ENCODE peak calls at places on chromosomes 5 and 9, in five cellular contexts. S, B, C, Q and G are unnamed samples.

GRCh38 chr5:133618141-133618540 is 5.8 kb upstream of the FSTL4 start:
- DNase-seq in S (no peak), B (no peak), C (no peak), Q (no peak), G (no peak)

GRCh38 chr5:139633295-139634027 is 14.7 kb upstream of the CXXC5 start:
- DNase-seq in S (no peak), B (peak), C (no peak), Q (peak), G (peak)

GRCh38 chr5:76690704-76691469 is 25.0 kb upstream of the F2R start:
- DNase-seq in S (peak), B (no peak), C (no peak), Q (peak), G (no peak)

GRCh38 chr9:22100626-22101025 is 91.5 kb upstream of the CDKN2B start:
- DNase-seq in S (no peak), B (no peak), C (no peak), Q (no peak), G (no peak)

GRCh38 chr9:70683841-70684240 is 269.4 kb upstream of the KLF9 start:
- DNase-seq in S (no peak), B (no peak), C (no peak), Q (no peak), G (no peak)

GRCh38 chr5:145976431-145977155 is 40.2 kb downstream of the SH3RF2 start:
- DNase-seq in S (peak), B (no peak), C (no peak), Q (peak), G (peak)

GRCh38 chr9:5510360-5510931 is at the start of gene PDCD1LG2:
- DNase-seq in S (peak), B (no peak), C (no peak), Q (peak), G (peak)

GRCh38 chr9:71662086-71662485 is 106.2 kb downstream of the CEMIP2 start:
- DNase-seq in S (no peak), B (no peak), C (no peak), Q (no peak), G (no peak)

GRCh38 chr9:31142456-31142855 is 1242.0 kb upstream of the ACO1 start:
- DNase-seq in S (no peak), B (no peak), C (no peak), Q (no peak), G (no peak)

GRCh38 chr5:80255425-80255751 is 460 bp downstream of the SERINC5 start:
- DNase-seq in S (peak), B (no peak), C (no peak), Q (peak), G (peak)

GRCh38 chr5:157610990-157611389 is 35.4 kb upstream of the ADAM19 start:
- DNase-seq in S (no peak), B (no peak), C (no peak), Q (no peak), G (no peak)

GRCh38 chr5:38466444-38467189 is 89.8 kb downstream of the LIFR start:
- DNase-seq in S (no peak), B (no peak), C (no peak), Q (no peak), G (no peak)

GRCh38 chr9:12718482-12719026 is 25.4 kb downstream of the TYRP1 start:
- DNase-seq in S (peak), B (peak), C (peak), Q (peak), G (peak)

GRCh38 chr5:172892713-172893112 is 58.7 kb downstream of the ERGIC1 start:
- DNase-seq in S (no peak), B (no peak), C (no peak), Q (no peak), G (no peak)

GRCh38 chr9:114321759-114322158 is 1.1 kb upstream of the ORM1 start:
- DNase-seq in S (peak), B (no peak), C (no peak), Q (peak), G (no peak)

GRCh38 chr5:90344693-90345092 is 64.9 kb downstream of the CETN3 start:
- DNase-seq in S (no peak), B (no peak), C (no peak), Q (no peak), G (no peak)

GRCh38 chr9:85859751-85860150 is 81.2 kb upstream of the NAA35 start:
- DNase-seq in S (no peak), B (no peak), C (no peak), Q (no peak), G (peak)

GRCh38 chr5:178538624-178539344 is 51.4 kb downstream of the COL23A1 start:
- DNase-seq in S (no peak), B (no peak), C (no peak), Q (no peak), G (no peak)

GRCh38 chr9:129737479-129738269 is 15.2 kb downstream of the PTGES start:
- DNase-seq in S (peak), B (peak), C (no peak), Q (peak), G (peak)

GRCh38 chr9:120436937-120437592 is 142.9 kb downstream of the CDK5RAP2 start:
- DNase-seq in S (no peak), B (no peak), C (no peak), Q (no peak), G (no peak)

GRCh38 chr9:123326662-123327093 is 29.3 kb upstream of the CRB2 start:
- DNase-seq in S (no peak), B (peak), C (no peak), Q (no peak), G (no peak)

GRCh38 chr5:140261403-140262171 is 41.3 kb downstream of the PFDN1 start:
- DNase-seq in S (peak), B (no peak), C (no peak), Q (peak), G (peak)

GRCh38 chr5:174273325-174273724 is 227.8 kb downstream of the NSG2 start:
- DNase-seq in S (no peak), B (no peak), C (no peak), Q (no peak), G (no peak)

GRCh38 chr9:13267743-13268142 is 11.7 kb downstream of the MPDZ start:
- DNase-seq in S (peak), B (no peak), C (no peak), Q (peak), G (peak)

GRCh38 chr5:168066536-168067208 is 224.8 kb upstream of the WWC1 start:
- DNase-seq in S (no peak), B (no peak), C (no peak), Q (no peak), G (no peak)

GRCh38 chr5:72702881-72703434 is 113.5 kb upstream of the TNPO1 start:
- DNase-seq in S (no peak), B (no peak), C (no peak), Q (no peak), G (no peak)

GRCh38 chr5:127031147-127031862 is 947 bp upstream of the MARCHF3 start:
- DNase-seq in S (no peak), B (peak), C (no peak), Q (no peak), G (no peak)
- H3K9ac ChIP-seq in S (peak), B (no peak), C (peak), Q (peak), G (peak)

GRCh38 chr5:42912184-42912766 is 100.6 kb upstream of the SELENOP start:
- DNase-seq in S (peak), B (no peak), C (no peak), Q (peak), G (peak)

GRCh38 chr5:42908086-42908485 is 96.4 kb upstream of the SELENOP start:
- DNase-seq in S (no peak), B (no peak), C (no peak), Q (no peak), G (no peak)

GRCh38 chr5:42908509-42909488 is 97.1 kb upstream of the SELENOP start:
- DNase-seq in S (peak), B (peak), C (peak), Q (peak), G (peak)
- H3K9ac ChIP-seq in S (peak), B (no peak), C (no peak), Q (no peak), G (no peak)

DNA sequence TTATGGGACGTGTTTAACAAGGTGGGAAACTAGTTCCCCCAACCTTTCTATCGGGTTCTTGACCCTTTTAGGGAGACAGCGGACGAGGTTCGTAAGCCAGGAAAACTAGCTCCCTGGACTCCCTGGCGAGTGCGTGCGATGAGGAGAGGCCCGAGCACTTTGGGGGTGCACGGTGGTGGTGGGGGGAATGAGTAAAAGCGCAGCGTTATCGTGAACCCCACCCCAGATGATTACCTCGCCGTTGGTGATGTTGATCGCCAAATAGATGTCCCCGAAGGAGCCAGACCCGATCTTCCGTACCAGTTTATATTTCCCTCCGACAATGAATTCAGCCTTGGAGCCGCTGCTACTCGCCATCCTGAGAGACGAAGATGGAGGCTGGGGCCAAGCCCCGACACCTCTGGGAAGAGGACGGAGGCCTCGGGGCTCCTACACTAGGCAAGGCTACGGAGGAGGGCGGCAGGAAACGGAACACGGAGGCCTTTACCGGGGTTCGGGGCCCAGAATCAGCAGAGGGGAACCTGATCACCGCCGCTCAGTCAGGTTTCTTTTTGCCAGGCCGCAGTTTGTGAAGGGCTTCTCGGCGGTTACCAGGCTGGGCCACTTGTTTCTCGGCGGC is 522 bp downstream of the CSNK1A1 start:
- DNase-seq in S (no peak), B (no peak), C (no peak), Q (no peak), G (no peak)
- H3K9ac ChIP-seq in S (peak), B (peak), C (peak), Q (peak), G (peak)

GRCh38 chr9:122209451-122209850 is 19.3 kb downstream of the LHX6 start:
- DNase-seq in S (no peak), B (no peak), C (no peak), Q (no peak), G (no peak)

GRCh38 chr9:122214507-122214906 is 14.2 kb downstream of the LHX6 start:
- DNase-seq in S (no peak), B (no peak), C (no peak), Q (no peak), G (no peak)

GRCh38 chr9:122213589-122214413 is 15.0 kb downstream of the LHX6 start:
- DNase-seq in S (no peak), B (peak), C (peak), Q (no peak), G (peak)

GRCh38 chr9:122213102-122213588 is 15.6 kb downstream of the LHX6 start:
- DNase-seq in S (no peak), B (no peak), C (no peak), Q (no peak), G (no peak)

GRCh38 chr9:122212473-122213004 is 16.2 kb downstream of the LHX6 start:
- DNase-seq in S (no peak), B (no peak), C (no peak), Q (no peak), G (no peak)
- H3K9ac ChIP-seq in S (no peak), B (no peak), C (no peak), Q (no peak), G (no peak)

GRCh38 chr5:147483961-147484707 is 25.7 kb downstream of the DPYSL3 start:
- DNase-seq in S (peak), B (no peak), C (no peak), Q (peak), G (peak)
- H3K9ac ChIP-seq in S (peak), B (no peak), C (no peak), Q (no peak), G (no peak)

GRCh38 chr5:102762095-102762534 is 7.0 kb downstream of the PAM start:
- DNase-seq in S (peak), B (no peak), C (no peak), Q (peak), G (peak)
- H3K9ac ChIP-seq in S (peak), B (peak), C (no peak), Q (no peak), G (peak)

GRCh38 chr9:34206561-34206960 is 27.7 kb downstream of the UBAP1 start:
- DNase-seq in S (no peak), B (no peak), C (no peak), Q (no peak), G (no peak)

GRCh38 chr9:34200092-34200491 is 21.2 kb downstream of the UBAP1 start:
- DNase-seq in S (no peak), B (no peak), C (no peak), Q (no peak), G (no peak)

GRCh38 chr9:34197756-34198711 is 19.2 kb downstream of the UBAP1 start:
- DNase-seq in S (no peak), B (peak), C (no peak), Q (no peak), G (peak)

GRCh38 chr9:34204011-34204635 is 25.3 kb downstream of the UBAP1 start:
- DNase-seq in S (no peak), B (no peak), C (no peak), Q (no peak), G (no peak)

DNA sequence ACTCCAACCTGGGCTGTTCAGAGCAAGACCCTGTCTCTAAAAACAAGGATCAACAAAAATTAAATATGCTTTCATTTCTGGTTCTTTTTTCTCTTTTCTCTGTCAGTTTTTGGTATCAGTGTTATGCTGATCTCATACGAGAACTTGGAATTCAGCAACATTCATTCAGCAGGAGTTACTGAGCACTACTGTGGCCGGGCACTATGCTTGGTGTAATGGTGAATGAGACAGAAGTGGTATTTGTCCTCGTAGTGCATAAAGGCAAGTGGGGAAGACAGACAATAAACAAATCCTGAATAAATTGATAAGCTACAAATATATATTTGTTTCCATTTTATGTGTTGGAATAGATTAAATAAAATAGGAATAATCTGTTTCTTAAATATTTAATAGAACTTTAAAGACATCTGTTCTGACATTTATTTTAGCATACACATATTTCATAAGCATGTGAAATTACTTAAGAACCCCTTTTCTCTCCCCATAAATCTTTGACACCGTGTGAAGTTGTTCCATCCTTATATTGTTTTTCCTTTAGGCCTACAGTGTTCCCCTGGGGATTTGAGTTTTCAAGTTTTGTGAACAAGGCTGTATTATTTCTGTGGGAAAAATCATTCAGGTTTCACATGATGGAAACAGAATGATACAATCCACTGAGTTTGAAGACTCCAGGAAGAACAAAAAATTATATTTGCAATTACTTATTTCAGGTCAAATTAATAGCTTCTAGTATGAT is 24.6 kb downstream of the UBAP1 start:
- DNase-seq in S (no peak), B (no peak), C (no peak), Q (no peak), G (no peak)
- H3K9ac ChIP-seq in S (no peak), B (no peak), C (no peak), Q (no peak), G (no peak)

DNA sequence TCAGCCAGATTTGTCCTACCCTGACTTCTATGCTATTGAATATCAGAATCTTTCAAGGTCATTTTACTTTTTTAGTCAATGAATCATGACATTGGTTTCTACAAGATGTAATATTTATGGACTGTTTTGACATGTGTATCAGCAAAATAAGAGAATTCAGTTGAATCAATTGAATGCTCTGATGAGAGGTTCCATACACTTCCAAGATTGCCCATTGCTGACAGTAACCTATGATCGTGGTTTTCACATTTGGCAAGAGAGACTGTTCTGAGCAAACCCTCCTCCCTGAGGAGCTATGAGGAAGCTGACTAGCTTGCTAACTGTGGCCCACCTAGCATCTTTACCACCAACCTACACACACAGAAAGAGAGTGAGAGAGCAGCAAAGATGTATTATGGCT is 56.7 kb upstream of the FST start:
- DNase-seq in S (peak), B (no peak), C (no peak), Q (peak), G (peak)
- H3K9ac ChIP-seq in S (no peak), B (no peak), C (no peak), Q (no peak), G (no peak)

DNA sequence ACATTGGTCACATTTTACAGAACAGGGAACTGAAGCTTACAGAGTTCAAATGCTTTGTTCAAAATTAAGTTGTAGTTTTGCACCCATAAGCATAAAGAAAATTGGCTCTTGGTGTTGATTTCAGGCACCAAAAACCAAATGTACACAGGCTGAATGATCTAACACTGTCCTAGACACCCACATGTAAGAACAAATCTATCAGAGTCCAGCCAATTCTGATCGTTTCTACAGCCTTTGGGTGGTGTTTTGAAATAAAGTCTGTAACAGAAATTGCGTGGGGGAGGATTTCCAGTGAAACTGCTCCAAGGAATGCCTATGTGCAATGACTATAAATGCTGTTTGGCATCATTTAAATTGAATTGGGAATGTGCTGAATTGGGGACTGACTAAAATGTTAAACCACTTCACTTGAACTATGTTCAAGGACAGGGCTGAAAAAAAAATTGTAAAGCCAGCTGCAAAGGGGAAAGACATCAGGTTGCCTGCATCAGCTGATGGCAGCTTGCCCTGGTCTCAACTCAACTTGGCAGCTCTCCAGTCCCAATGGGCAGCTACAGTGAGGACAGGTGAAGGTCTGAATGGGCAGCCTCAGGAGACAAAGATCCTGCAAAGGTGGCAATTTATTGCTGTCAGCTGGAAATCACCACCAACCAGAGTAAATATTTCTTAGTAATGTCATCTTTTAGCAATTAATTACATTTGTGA is 92.2 kb upstream of the TRPC7 start:
- DNase-seq in S (no peak), B (no peak), C (no peak), Q (no peak), G (no peak)
- H3K9ac ChIP-seq in S (no peak), B (no peak), C (no peak), Q (no peak), G (no peak)

GRCh38 chr5:132422720-132423442 is 53.4 kb downstream of the SLC22A5 start:
- DNase-seq in S (no peak), B (no peak), C (no peak), Q (peak), G (no peak)
- H3K9ac ChIP-seq in S (peak), B (no peak), C (no peak), Q (peak), G (no peak)